ENCODE peak calls at places on chromosome 20, in four cellular contexts. Y is glutamatergic neuron, K is spleen, W is tibial artery. V is an unnamed sample.

GRCh38 chr20:18585134-18585533 is 2.7 kb upstream of the DTD1 start:
- DNase-seq in Y (no peak), K (no peak), W (no peak), V (peak; percentile 74)

GRCh38 chr20:38072885-38073284 is 39.3 kb downstream of the RPRD1B start:
- DNase-seq in Y (no peak), K (no peak), W (no peak), V (no peak)

GRCh38 chr20:46652699-46653098 is 1.4 kb upstream of the SLC13A3 start:
- DNase-seq in Y (no peak), K (no peak), W (no peak), V (peak; percentile 47)

GRCh38 chr20:23116301-23117089 is 30.4 kb upstream of the CD93 start:
- DNase-seq in Y (no peak), K (peak; percentile 72), W (peak; percentile 60), V (peak; percentile 82)

GRCh38 chr20:219290-220115 is 7.6 kb upstream of the DEFB129 start:
- DNase-seq in Y (no peak), K (no peak), W (no peak), V (peak; percentile 44)

GRCh38 chr20:60062431-60063336 is 104.5 kb downstream of the CDH26 start:
- DNase-seq in Y (no peak), K (no peak), W (no peak), V (no peak)

GRCh38 chr20:18702736-18703135 is 110.8 kb upstream of the SCP2D1 start:
- DNase-seq in Y (no peak), K (no peak), W (peak; percentile 75), V (peak; percentile 13)

GRCh38 chr20:23441850-23442313 is 2.4 kb downstream of the CSTL1 start:
- DNase-seq in Y (peak; percentile 86), K (peak; percentile 76), W (peak; percentile 72), V (peak; percentile 73)

GRCh38 chr20:25048519-25048952 is 9.4 kb downstream of the ACSS1 start:
- DNase-seq in Y (no peak), K (peak; percentile 61), W (peak; percentile 63), V (no peak)

GRCh38 chr20:24683676-24684075 is 214.2 kb downstream of the SYNDIG1 start:
- DNase-seq in Y (no peak), K (peak; percentile 10), W (no peak), V (no peak)

GRCh38 chr20:40955326-40955725 is 73.3 kb upstream of the TOP1 start:
- DNase-seq in Y (no peak), K (no peak), W (peak; percentile 12), V (no peak)

GRCh38 chr20:10433014-10433622 is 904 bp downstream of the MKKS start:
- DNase-seq in Y (no peak), K (peak; percentile 86), W (no peak), V (peak; percentile 35)

GRCh38 chr20:25353754-25354705 is 36.6 kb downstream of the ABHD12 start:
- DNase-seq in Y (no peak), K (no peak), W (no peak), V (peak; percentile 42)

GRCh38 chr20:63787302-63787701 is 43.8 kb downstream of the ZBTB46 start:
- DNase-seq in Y (no peak), K (no peak), W (no peak), V (no peak)

GRCh38 chr20:46894579-46894958 is at the start of gene EYA2:
- DNase-seq in Y (peak; percentile 66), K (no peak), W (no peak), V (peak; percentile 30)

GRCh38 chr20:4901031-4901818 is 100.1 kb downstream of the SLC23A2 start:
- DNase-seq in Y (no peak), K (no peak), W (no peak), V (peak; percentile 38)

GRCh38 chr20:3046677-3047462 is 1.0 kb downstream of the MRPS26 start:
- DNase-seq in Y (no peak), K (no peak), W (no peak), V (peak; percentile 77)

GRCh38 chr20:16514145-16514544 is 59.1 kb downstream of the KIF16B start:
- DNase-seq in Y (no peak), K (no peak), W (no peak), V (no peak)

GRCh38 chr20:3751664-3752385 is 15.7 kb downstream of the ADISSP start:
- DNase-seq in Y (peak; percentile 54), K (no peak), W (no peak), V (peak; percentile 63)

GRCh38 chr20:60048634-60049578 is 90.7 kb downstream of the CDH26 start:
- DNase-seq in Y (no peak), K (no peak), W (no peak), V (no peak)

GRCh38 chr20:18689557-18689956 is 101.7 kb downstream of the DTD1 start:
- DNase-seq in Y (no peak), K (no peak), W (no peak), V (no peak)

GRCh38 chr20:62624325-62624690 is 18.0 kb upstream of the SLCO4A1 start:
- DNase-seq in Y (no peak), K (peak; percentile 93), W (no peak), V (no peak)

GRCh38 chr20:45890997-45891983 is at the start of the genes CTSA and NEURL2:
- DNase-seq in Y (peak; percentile 97), K (peak; percentile 97), W (peak; percentile 96), V (peak; percentile 89)

GRCh38 chr20:62183426-62184142 is 756 bp downstream of the MTG2 start:
- DNase-seq in Y (peak; percentile 7), K (peak; percentile 44), W (no peak), V (no peak)

GRCh38 chr20:12594410-12595130 is 414.2 kb upstream of the SPTLC3 start:
- DNase-seq in Y (no peak), K (no peak), W (no peak), V (peak; percentile 15)

GRCh38 chr20:38840894-38841470 is 35.5 kb downstream of the PPP1R16B start:
- DNase-seq in Y (no peak), K (no peak), W (no peak), V (no peak)

GRCh38 chr20:381581-382290 is 1.2 kb downstream of the TRIB3 start:
- DNase-seq in Y (peak; percentile 77), K (peak; percentile 96), W (peak; percentile 77), V (peak; percentile 80)

GRCh38 chr20:17931513-17931912 is 37.1 kb downstream of the SNX5 start:
- DNase-seq in Y (no peak), K (no peak), W (no peak), V (no peak)

GRCh38 chr20:25532015-25532751 is 53.1 kb downstream of the NINL start:
- DNase-seq in Y (peak; percentile 66), K (no peak), W (no peak), V (peak; percentile 81)

GRCh38 chr20:52953020-52953419 is 19.1 kb upstream of the TSHZ2 start:
- DNase-seq in Y (no peak), K (no peak), W (no peak), V (no peak)

GRCh38 chr20:9889270-9889981 is 50.5 kb upstream of the PAK5 start:
- DNase-seq in Y (no peak), K (no peak), W (no peak), V (no peak)

GRCh38 chr20:58882704-58883089 is 30.2 kb downstream of the GNAS start:
- DNase-seq in Y (no peak), K (no peak), W (no peak), V (no peak)
- TF ChIP-seq CTCF in Y (no peak), K (no peak), W (no peak), V (no peak)

GRCh38 chr20:51636123-51636522 is 93.6 kb upstream of the NFATC2 start:
- DNase-seq in Y (no peak), K (no peak), W (no peak), V (peak; percentile 89)

GRCh38 chr20:51641866-51642265 is 99.3 kb upstream of the NFATC2 start:
- DNase-seq in Y (no peak), K (no peak), W (no peak), V (no peak)

GRCh38 chr20:51640743-51641142 is 98.2 kb upstream of the NFATC2 start:
- DNase-seq in Y (no peak), K (no peak), W (no peak), V (no peak)

GRCh38 chr20:51637241-51637640 is 94.7 kb upstream of the NFATC2 start:
- DNase-seq in Y (no peak), K (no peak), W (no peak), V (no peak)

DNA sequence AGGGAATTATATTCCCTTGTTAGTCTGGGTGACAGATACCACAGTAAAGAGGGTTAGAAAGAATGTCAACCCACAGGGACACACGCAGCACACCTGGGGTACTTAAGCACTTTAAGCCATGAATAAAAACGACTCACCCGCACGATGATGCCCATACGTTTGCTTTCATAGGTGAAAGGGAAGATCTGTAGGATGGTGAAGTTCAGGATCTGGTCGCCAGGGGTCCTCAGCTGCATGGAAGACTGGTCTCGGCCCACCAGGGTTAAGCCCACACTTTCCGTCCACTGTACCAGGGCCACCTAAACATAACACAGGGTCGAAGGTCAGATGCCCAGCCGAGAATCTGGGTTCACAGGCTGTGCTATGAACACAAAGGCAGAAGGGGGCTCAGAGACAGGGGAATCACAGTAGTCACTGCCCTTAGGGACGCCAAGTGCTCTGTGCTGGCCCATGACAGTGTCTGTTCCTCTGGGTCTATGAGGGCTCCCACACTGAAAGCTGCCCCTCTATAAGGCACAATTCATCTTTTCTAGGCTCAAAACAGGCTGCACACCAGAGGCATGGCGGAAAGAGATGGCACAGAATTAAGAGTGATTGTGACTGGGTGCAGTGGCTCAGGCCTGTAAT is 96.8 kb upstream of the NFATC2 start:
- DNase-seq in Y (peak; percentile 89), K (peak; percentile 83), W (peak; percentile 80), V (peak; percentile 72)
- TF ChIP-seq CTCF in Y (peak; percentile 93), K (peak; percentile 86), W (peak; percentile 82), V (peak; percentile 92)

GRCh38 chr20:11553603-11554002 is 364.1 kb upstream of the BTBD3 start:
- DNase-seq in Y (no peak), K (no peak), W (no peak), V (peak; percentile 29)
- TF ChIP-seq CTCF in Y (peak; percentile 40), K (no peak), W (no peak), V (peak; percentile 50)

GRCh38 chr20:32338665-32339064 is 19.5 kb upstream of the ASXL1 start:
- DNase-seq in Y (no peak), K (no peak), W (no peak), V (no peak)

GRCh38 chr20:32339116-32339515 is 19.0 kb upstream of the ASXL1 start:
- DNase-seq in Y (no peak), K (no peak), W (no peak), V (no peak)

GRCh38 chr20:32337937-32338661 is 20.0 kb upstream of the ASXL1 start:
- DNase-seq in Y (no peak), K (no peak), W (no peak), V (no peak)

GRCh38 chr20:32333988-32334885 is 23.9 kb upstream of the ASXL1 start:
- DNase-seq in Y (no peak), K (peak; percentile 87), W (no peak), V (peak; percentile 34)

DNA sequence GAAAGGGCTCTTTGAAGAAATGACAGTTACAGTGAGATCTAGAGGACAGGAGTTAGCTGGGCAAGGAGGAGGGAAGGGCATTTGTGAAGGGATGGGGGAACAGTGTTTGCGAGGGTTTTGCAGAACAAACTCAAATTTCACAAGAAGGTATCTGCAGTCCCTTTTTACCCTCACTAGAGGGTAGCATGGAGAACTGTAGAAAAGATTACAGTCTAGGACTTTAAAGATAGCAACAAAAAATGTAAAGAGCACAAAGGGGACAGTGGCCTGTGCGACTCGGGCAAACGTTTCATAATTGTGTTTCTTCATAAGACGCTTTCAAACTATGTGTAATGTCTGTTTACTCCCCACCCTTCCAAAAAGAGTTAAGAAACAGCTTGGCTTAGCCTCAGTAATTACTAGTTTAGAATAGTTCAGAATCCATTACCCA is 21.2 kb upstream of the ASXL1 start:
- DNase-seq in Y (no peak), K (no peak), W (no peak), V (peak; percentile 44)
- TF ChIP-seq CTCF in Y (peak; percentile 82), K (peak; percentile 50), W (peak; percentile 50), V (peak; percentile 66)

GRCh38 chr20:50308513-50309279 is 118.1 kb downstream of the CEBPB start:
- DNase-seq in Y (no peak), K (peak; percentile 95), W (peak; percentile 98), V (peak; percentile 96)
- TF ChIP-seq CTCF in Y (no peak), K (peak; percentile 7), W (no peak), V (no peak)